ENCODE peak calls at places on chromosome 18, in nine cellular contexts. One of them, this sample, is unnamed.

GRCh38 chr18:79789091-79789891 is 8.4 kb upstream of the KCNG2 start:
- DNase-seq in cardiac fibroblast: no peak
- DNase-seq in Caco-2: no peak
- DNase-seq in fibroblast of pulmonary artery: no peak
- DNase-seq in neural progenitor cell: no peak
- DNase-seq in choroid plexus epithelial cell: no peak
- DNase-seq in CD8-positive, alpha-beta T cell: no peak
- DNase-seq in brain microvascular endothelial cell: no peak
- DNase-seq in coronary artery: no peak
- DNase-seq in this sample: no peak

GRCh38 chr18:35290070-35290735 is at the start of gene ZSCAN30:
- DNase-seq in cardiac fibroblast: peak
- DNase-seq in Caco-2: peak
- DNase-seq in fibroblast of pulmonary artery: peak
- DNase-seq in neural progenitor cell: peak
- DNase-seq in choroid plexus epithelial cell: peak
- DNase-seq in CD8-positive, alpha-beta T cell: peak
- DNase-seq in brain microvascular endothelial cell: peak
- DNase-seq in coronary artery: peak
- DNase-seq in this sample: peak

GRCh38 chr18:67651438-67651837 is 134.9 kb upstream of the DSEL start:
- DNase-seq in cardiac fibroblast: peak
- DNase-seq in Caco-2: no peak
- DNase-seq in fibroblast of pulmonary artery: peak
- DNase-seq in neural progenitor cell: no peak
- DNase-seq in choroid plexus epithelial cell: no peak
- DNase-seq in CD8-positive, alpha-beta T cell: no peak
- DNase-seq in brain microvascular endothelial cell: no peak
- DNase-seq in coronary artery: no peak
- DNase-seq in this sample: no peak

GRCh38 chr18:32922951-32923430 is 150.2 kb upstream of the KLHL14 start:
- DNase-seq in cardiac fibroblast: no peak
- DNase-seq in Caco-2: no peak
- DNase-seq in fibroblast of pulmonary artery: no peak
- DNase-seq in neural progenitor cell: no peak
- DNase-seq in choroid plexus epithelial cell: no peak
- DNase-seq in CD8-positive, alpha-beta T cell: no peak
- DNase-seq in brain microvascular endothelial cell: no peak
- DNase-seq in coronary artery: no peak
- DNase-seq in this sample: no peak

GRCh38 chr18:61582205-61582710 is 249.0 kb downstream of the CDH20 start:
- DNase-seq in cardiac fibroblast: no peak
- DNase-seq in Caco-2: no peak
- DNase-seq in fibroblast of pulmonary artery: no peak
- DNase-seq in neural progenitor cell: no peak
- DNase-seq in choroid plexus epithelial cell: no peak
- DNase-seq in CD8-positive, alpha-beta T cell: no peak
- DNase-seq in brain microvascular endothelial cell: no peak
- DNase-seq in coronary artery: peak
- DNase-seq in this sample: no peak

GRCh38 chr18:45398448-45398847 is 216.8 kb upstream of the SLC14A2 start:
- DNase-seq in cardiac fibroblast: no peak
- DNase-seq in Caco-2: no peak
- DNase-seq in fibroblast of pulmonary artery: no peak
- DNase-seq in neural progenitor cell: no peak
- DNase-seq in choroid plexus epithelial cell: no peak
- DNase-seq in CD8-positive, alpha-beta T cell: no peak
- DNase-seq in brain microvascular endothelial cell: no peak
- DNase-seq in coronary artery: no peak
- DNase-seq in this sample: no peak

GRCh38 chr18:39419315-39419714 is 1853.7 kb upstream of the CELF4 start:
- DNase-seq in cardiac fibroblast: no peak
- DNase-seq in Caco-2: no peak
- DNase-seq in fibroblast of pulmonary artery: no peak
- DNase-seq in neural progenitor cell: no peak
- DNase-seq in choroid plexus epithelial cell: no peak
- DNase-seq in CD8-positive, alpha-beta T cell: no peak
- DNase-seq in brain microvascular endothelial cell: no peak
- DNase-seq in coronary artery: no peak
- DNase-seq in this sample: no peak

GRCh38 chr18:50451100-50451842 is 76.4 kb downstream of the SKA1 start:
- DNase-seq in cardiac fibroblast: no peak
- DNase-seq in Caco-2: no peak
- DNase-seq in fibroblast of pulmonary artery: no peak
- DNase-seq in neural progenitor cell: no peak
- DNase-seq in choroid plexus epithelial cell: no peak
- DNase-seq in CD8-positive, alpha-beta T cell: no peak
- DNase-seq in brain microvascular endothelial cell: no peak
- DNase-seq in coronary artery: no peak
- DNase-seq in this sample: no peak

GRCh38 chr18:62258606-62259005 is 66.5 kb upstream of the TNFRSF11A start:
- DNase-seq in cardiac fibroblast: no peak
- DNase-seq in Caco-2: no peak
- DNase-seq in fibroblast of pulmonary artery: no peak
- DNase-seq in neural progenitor cell: no peak
- DNase-seq in choroid plexus epithelial cell: no peak
- DNase-seq in CD8-positive, alpha-beta T cell: no peak
- DNase-seq in brain microvascular endothelial cell: no peak
- DNase-seq in coronary artery: no peak
- DNase-seq in this sample: no peak

GRCh38 chr18:74689251-74689650 is 91.6 kb downstream of the ZNF407 start:
- DNase-seq in cardiac fibroblast: peak
- DNase-seq in Caco-2: no peak
- DNase-seq in fibroblast of pulmonary artery: peak
- DNase-seq in neural progenitor cell: no peak
- DNase-seq in choroid plexus epithelial cell: peak
- DNase-seq in CD8-positive, alpha-beta T cell: no peak
- DNase-seq in brain microvascular endothelial cell: peak
- DNase-seq in coronary artery: no peak
- DNase-seq in this sample: no peak

GRCh38 chr18:59877366-59877765 is 22.4 kb upstream of the PMAIP1 start:
- DNase-seq in cardiac fibroblast: no peak
- DNase-seq in Caco-2: no peak
- DNase-seq in fibroblast of pulmonary artery: no peak
- DNase-seq in neural progenitor cell: no peak
- DNase-seq in choroid plexus epithelial cell: no peak
- DNase-seq in CD8-positive, alpha-beta T cell: no peak
- DNase-seq in brain microvascular endothelial cell: no peak
- DNase-seq in coronary artery: no peak
- DNase-seq in this sample: no peak

GRCh38 chr18:30183766-30184165 is 858.8 kb downstream of the DSC3 start:
- DNase-seq in cardiac fibroblast: no peak
- DNase-seq in Caco-2: no peak
- DNase-seq in fibroblast of pulmonary artery: no peak
- DNase-seq in neural progenitor cell: no peak
- DNase-seq in choroid plexus epithelial cell: no peak
- DNase-seq in CD8-positive, alpha-beta T cell: no peak
- DNase-seq in brain microvascular endothelial cell: no peak
- DNase-seq in coronary artery: no peak
- DNase-seq in this sample: no peak

GRCh38 chr18:71485578-71485977 is 1058.6 kb downstream of the CBLN2 start:
- DNase-seq in cardiac fibroblast: no peak
- DNase-seq in Caco-2: no peak
- DNase-seq in fibroblast of pulmonary artery: peak
- DNase-seq in neural progenitor cell: no peak
- DNase-seq in choroid plexus epithelial cell: peak
- DNase-seq in CD8-positive, alpha-beta T cell: no peak
- DNase-seq in brain microvascular endothelial cell: peak
- DNase-seq in coronary artery: no peak
- DNase-seq in this sample: peak

GRCh38 chr18:44974174-44974573 is 293.5 kb downstream of the SETBP1 start:
- DNase-seq in cardiac fibroblast: no peak
- DNase-seq in Caco-2: no peak
- DNase-seq in fibroblast of pulmonary artery: no peak
- DNase-seq in neural progenitor cell: no peak
- DNase-seq in choroid plexus epithelial cell: no peak
- DNase-seq in CD8-positive, alpha-beta T cell: no peak
- DNase-seq in brain microvascular endothelial cell: no peak
- DNase-seq in coronary artery: no peak
- DNase-seq in this sample: no peak

DNA sequence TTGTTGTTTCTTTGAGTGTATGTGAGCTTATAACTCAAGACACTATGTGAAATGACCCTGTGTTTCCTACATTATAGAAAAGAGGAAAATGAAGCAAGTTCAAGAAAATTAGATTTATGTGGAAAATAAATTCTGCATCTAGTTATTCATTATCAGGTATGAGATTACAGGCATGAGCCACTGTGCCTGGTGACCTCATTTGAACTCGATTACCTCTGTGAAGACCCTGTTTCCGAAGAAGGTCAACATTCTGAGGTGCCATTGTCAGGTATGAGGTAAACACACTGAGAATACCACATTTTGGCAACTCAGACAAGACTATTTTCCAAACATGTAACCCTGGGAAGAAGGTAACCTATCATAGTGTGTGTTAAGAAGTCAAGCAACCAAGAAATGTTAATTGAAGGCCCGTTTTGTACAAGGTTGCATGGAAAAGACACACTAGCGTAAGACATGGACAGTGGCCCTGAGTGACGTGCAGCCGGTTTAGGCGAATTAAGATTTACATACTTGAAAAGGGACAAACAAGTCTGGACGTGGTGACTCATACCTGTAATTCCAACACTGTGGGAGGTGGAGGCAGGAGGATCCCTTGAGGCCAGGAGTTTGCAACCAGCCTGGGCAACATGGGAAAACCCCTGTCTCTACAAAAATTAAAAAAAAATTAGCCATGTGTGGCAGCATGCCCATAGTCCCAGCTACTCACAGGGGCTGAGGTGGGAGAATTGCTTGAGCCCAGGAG is 186.6 kb downstream of the NEDD4L start:
- DNase-seq in cardiac fibroblast: no peak
- DNase-seq in Caco-2: no peak
- DNase-seq in fibroblast of pulmonary artery: peak
- DNase-seq in neural progenitor cell: no peak
- DNase-seq in choroid plexus epithelial cell: peak
- DNase-seq in CD8-positive, alpha-beta T cell: no peak
- DNase-seq in brain microvascular endothelial cell: peak
- DNase-seq in coronary artery: no peak
- DNase-seq in this sample: peak
- TF ChIP-seq CTCF in cardiac fibroblast: no peak
- TF ChIP-seq CTCF in Caco-2: no peak
- TF ChIP-seq CTCF in fibroblast of pulmonary artery: no peak
- TF ChIP-seq CTCF in neural progenitor cell: no peak
- TF ChIP-seq CTCF in choroid plexus epithelial cell: no peak
- TF ChIP-seq CTCF in CD8-positive, alpha-beta T cell: no peak
- TF ChIP-seq CTCF in brain microvascular endothelial cell: no peak
- TF ChIP-seq CTCF in coronary artery: no peak
- TF ChIP-seq CTCF in this sample: no peak

GRCh38 chr18:2303517-2304238 is 267.6 kb downstream of the METTL4 start:
- DNase-seq in cardiac fibroblast: peak
- DNase-seq in Caco-2: no peak
- DNase-seq in fibroblast of pulmonary artery: peak
- DNase-seq in neural progenitor cell: no peak
- DNase-seq in choroid plexus epithelial cell: peak
- DNase-seq in CD8-positive, alpha-beta T cell: no peak
- DNase-seq in brain microvascular endothelial cell: peak
- DNase-seq in coronary artery: no peak
- DNase-seq in this sample: no peak
- H3K4me3 ChIP-seq in cardiac fibroblast: no peak
- H3K4me3 ChIP-seq in Caco-2: peak
- H3K4me3 ChIP-seq in fibroblast of pulmonary artery: no peak
- H3K4me3 ChIP-seq in neural progenitor cell: no peak
- H3K4me3 ChIP-seq in choroid plexus epithelial cell: no peak
- H3K4me3 ChIP-seq in CD8-positive, alpha-beta T cell: no peak
- H3K4me3 ChIP-seq in brain microvascular endothelial cell: no peak
- H3K4me3 ChIP-seq in coronary artery: no peak
- H3K4me3 ChIP-seq in this sample: no peak

GRCh38 chr18:53698907-53699306 is 525.6 kb downstream of the MBD2 start:
- DNase-seq in cardiac fibroblast: peak
- DNase-seq in Caco-2: peak
- DNase-seq in fibroblast of pulmonary artery: peak
- DNase-seq in neural progenitor cell: peak
- DNase-seq in choroid plexus epithelial cell: peak
- DNase-seq in CD8-positive, alpha-beta T cell: no peak
- DNase-seq in brain microvascular endothelial cell: peak
- DNase-seq in coronary artery: no peak
- DNase-seq in this sample: no peak
- TF ChIP-seq CTCF in cardiac fibroblast: peak
- TF ChIP-seq CTCF in Caco-2: peak
- TF ChIP-seq CTCF in fibroblast of pulmonary artery: peak
- TF ChIP-seq CTCF in neural progenitor cell: peak
- TF ChIP-seq CTCF in choroid plexus epithelial cell: peak
- TF ChIP-seq CTCF in CD8-positive, alpha-beta T cell: no peak
- TF ChIP-seq CTCF in brain microvascular endothelial cell: peak
- TF ChIP-seq CTCF in coronary artery: no peak
- TF ChIP-seq CTCF in this sample: peak

GRCh38 chr18:23194150-23194968 is 59.1 kb downstream of the CABLES1 start:
- DNase-seq in cardiac fibroblast: peak
- DNase-seq in Caco-2: no peak
- DNase-seq in fibroblast of pulmonary artery: peak
- DNase-seq in neural progenitor cell: no peak
- DNase-seq in choroid plexus epithelial cell: peak
- DNase-seq in CD8-positive, alpha-beta T cell: no peak
- DNase-seq in brain microvascular endothelial cell: peak
- DNase-seq in coronary artery: no peak
- DNase-seq in this sample: no peak

GRCh38 chr18:23193727-23194126 is 58.4 kb downstream of the CABLES1 start:
- DNase-seq in cardiac fibroblast: no peak
- DNase-seq in Caco-2: no peak
- DNase-seq in fibroblast of pulmonary artery: no peak
- DNase-seq in neural progenitor cell: no peak
- DNase-seq in choroid plexus epithelial cell: no peak
- DNase-seq in CD8-positive, alpha-beta T cell: no peak
- DNase-seq in brain microvascular endothelial cell: no peak
- DNase-seq in coronary artery: no peak
- DNase-seq in this sample: no peak

GRCh38 chr18:23189768-23190661 is 54.7 kb downstream of the CABLES1 start:
- DNase-seq in cardiac fibroblast: no peak
- DNase-seq in Caco-2: no peak
- DNase-seq in fibroblast of pulmonary artery: no peak
- DNase-seq in neural progenitor cell: no peak
- DNase-seq in choroid plexus epithelial cell: no peak
- DNase-seq in CD8-positive, alpha-beta T cell: no peak
- DNase-seq in brain microvascular endothelial cell: no peak
- DNase-seq in coronary artery: no peak
- DNase-seq in this sample: no peak

GRCh38 chr18:23191232-23191631 is 55.9 kb downstream of the CABLES1 start:
- DNase-seq in cardiac fibroblast: no peak
- DNase-seq in Caco-2: no peak
- DNase-seq in fibroblast of pulmonary artery: no peak
- DNase-seq in neural progenitor cell: no peak
- DNase-seq in choroid plexus epithelial cell: no peak
- DNase-seq in CD8-positive, alpha-beta T cell: no peak
- DNase-seq in brain microvascular endothelial cell: no peak
- DNase-seq in coronary artery: no peak
- DNase-seq in this sample: no peak

DNA sequence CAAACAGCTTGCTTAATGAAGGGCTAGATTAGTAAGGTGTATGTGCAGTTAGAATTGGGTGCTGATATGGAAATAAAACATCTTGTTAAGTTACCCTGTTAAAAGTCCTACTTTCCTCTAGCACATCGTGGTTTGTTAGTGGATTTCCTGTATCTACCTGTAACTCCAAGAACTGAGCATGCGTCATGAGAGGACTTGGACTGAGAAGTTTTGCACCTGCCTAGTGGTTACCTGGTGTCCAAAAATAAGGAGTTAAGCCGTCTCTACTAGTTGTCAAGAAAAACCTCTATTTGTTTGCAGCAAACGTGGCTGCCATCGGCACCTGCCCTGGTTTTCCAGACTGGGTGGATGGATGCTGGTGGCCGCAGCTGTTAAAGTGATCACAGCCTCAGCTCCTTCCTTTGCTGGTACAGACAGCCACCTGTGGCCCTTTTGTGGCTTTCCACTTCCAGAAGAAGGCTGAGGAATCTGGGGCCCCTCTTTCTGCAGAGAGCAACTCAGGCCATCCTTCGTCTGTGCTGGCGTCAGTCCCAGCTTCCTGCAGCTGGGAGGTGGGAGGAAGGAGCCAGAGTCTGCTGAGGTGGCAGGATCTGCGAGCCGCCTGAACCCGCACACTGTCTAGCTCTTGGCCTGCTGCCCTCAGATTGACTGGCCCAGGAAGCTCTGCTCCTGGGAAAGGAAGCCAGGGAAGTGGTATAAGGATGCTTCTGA is 56.8 kb downstream of the CABLES1 start:
- DNase-seq in cardiac fibroblast: peak
- DNase-seq in Caco-2: no peak
- DNase-seq in fibroblast of pulmonary artery: peak
- DNase-seq in neural progenitor cell: no peak
- DNase-seq in choroid plexus epithelial cell: peak
- DNase-seq in CD8-positive, alpha-beta T cell: no peak
- DNase-seq in brain microvascular endothelial cell: peak
- DNase-seq in coronary artery: no peak
- DNase-seq in this sample: no peak
- H3K4me3 ChIP-seq in cardiac fibroblast: no peak
- H3K4me3 ChIP-seq in Caco-2: no peak
- H3K4me3 ChIP-seq in fibroblast of pulmonary artery: no peak
- H3K4me3 ChIP-seq in neural progenitor cell: no peak
- H3K4me3 ChIP-seq in choroid plexus epithelial cell: no peak
- H3K4me3 ChIP-seq in CD8-positive, alpha-beta T cell: no peak
- H3K4me3 ChIP-seq in brain microvascular endothelial cell: no peak
- H3K4me3 ChIP-seq in coronary artery: no peak
- H3K4me3 ChIP-seq in this sample: no peak

This sample was measured in epithelial cell of proximal tubule.